ENCODE peak calls at places on chromosomes 11 and 22, in nine cellular contexts. X is AG04450, B is upper lobe of right lung, V is cardiac muscle cell, D is body of pancreas, K is endodermal cell, S is GM06990, N is transverse colon, R is AG04449. M is an unnamed sample.

GRCh38 chr11:31499576-31500178 is 9.7 kb downstream of the IMMP1L start:
- DNase-seq in X (no peak), B (no peak), V (no peak), D (no peak), K (no peak), S (no peak), N (no peak), R (no peak), M (peak)

GRCh38 chr11:131033151-131033651 is 116.9 kb upstream of the SNX19 start:
- DNase-seq in X (peak), B (no peak), V (no peak), D (peak), K (peak), S (no peak), N (no peak), R (peak), M (peak)

GRCh38 chr22:25062378-25063095 is 110.0 kb downstream of the KIAA1671 start:
- DNase-seq in X (no peak), B (no peak), V (no peak), D (peak), K (no peak), S (no peak), N (peak), R (no peak), M (no peak)

GRCh38 chr11:17314232-17314547 is 37.4 kb upstream of the NCR3LG1 start:
- DNase-seq in X (peak), B (no peak), V (peak), D (no peak), K (no peak), S (no peak), N (no peak), R (peak), M (peak)

GRCh38 chr22:24791362-24791761 is 14.6 kb upstream of the SGSM1 start:
- DNase-seq in X (no peak), B (no peak), V (no peak), D (no peak), K (peak), S (no peak), N (no peak), R (no peak), M (no peak)

GRCh38 chr11:95849087-95849825 is 59.0 kb downstream of the CEP57 start:
- DNase-seq in X (no peak), B (no peak), V (peak), D (peak), K (peak), S (no peak), N (peak), R (no peak), M (peak)

GRCh38 chr11:69186316-69187266 is 30.9 kb downstream of the SMIM38 start:
- DNase-seq in X (no peak), B (no peak), V (no peak), D (no peak), K (no peak), S (no peak), N (no peak), R (no peak), M (no peak)

GRCh38 chr11:128956401-128957203 is 13.9 kb upstream of the TP53AIP1 start:
- DNase-seq in X (peak), B (no peak), V (peak), D (peak), K (peak), S (no peak), N (peak), R (peak), M (peak)

GRCh38 chr22:24775769-24776492 is 1.4 kb upstream of the PIWIL3 start:
- DNase-seq in X (no peak), B (no peak), V (no peak), D (no peak), K (no peak), S (no peak), N (no peak), R (no peak), M (no peak)

GRCh38 chr11:135073444-135073843 is 661.4 kb upstream of the B3GAT1 start:
- DNase-seq in X (no peak), B (no peak), V (no peak), D (no peak), K (no peak), S (no peak), N (no peak), R (no peak), M (no peak)

GRCh38 chr11:132054822-132055221 is 684.4 kb downstream of the NTM start:
- DNase-seq in X (peak), B (no peak), V (no peak), D (no peak), K (no peak), S (no peak), N (no peak), R (peak), M (peak)

GRCh38 chr11:22976146-22976545 is 115.9 kb upstream of the CCDC179 start:
- DNase-seq in X (peak), B (no peak), V (no peak), D (peak), K (no peak), S (no peak), N (no peak), R (peak), M (peak)

GRCh38 chr11:123694551-123694950 is 40.1 kb upstream of the SCN3B start:
- DNase-seq in X (no peak), B (no peak), V (no peak), D (no peak), K (no peak), S (no peak), N (no peak), R (no peak), M (no peak)

GRCh38 chr11:305834-306211 is 1.8 kb upstream of the IFITM2 start:
- DNase-seq in X (no peak), B (no peak), V (no peak), D (no peak), K (no peak), S (no peak), N (no peak), R (no peak), M (no peak)

DNA sequence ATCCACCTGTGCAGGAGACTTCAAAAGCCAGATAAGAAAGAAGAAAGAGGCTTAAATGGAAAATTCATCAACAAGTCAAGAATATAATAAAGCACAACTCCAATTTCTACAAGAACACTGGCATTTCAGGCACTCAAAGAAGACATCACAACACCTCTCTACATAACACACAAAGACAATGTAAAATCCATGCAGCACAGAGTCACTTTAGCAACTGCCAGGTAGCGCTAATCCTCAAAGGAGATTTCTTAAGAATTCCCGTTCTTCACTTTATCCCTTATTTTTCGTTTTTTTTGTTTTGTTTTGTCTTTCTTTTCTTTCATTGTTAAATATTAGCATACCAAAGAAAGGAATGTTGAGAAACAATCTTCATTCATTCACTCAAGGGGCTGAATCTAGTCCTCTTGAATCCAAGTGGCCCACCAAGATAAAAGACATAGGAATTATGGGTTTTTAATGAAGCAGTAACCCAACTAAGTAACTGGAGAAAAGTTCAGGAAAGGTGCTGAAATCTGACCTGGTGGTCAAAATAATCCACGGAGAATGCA is 95.0 kb downstream of the CADM1 start:
- DNase-seq in X (no peak), B (no peak), V (no peak), D (no peak), K (no peak), S (no peak), N (no peak), R (no peak), M (no peak)
- H3K4me3 ChIP-seq in X (no peak), B (no peak), V (no peak), D (no peak), K (no peak), S (no peak), N (no peak), R (no peak), M (no peak)

DNA sequence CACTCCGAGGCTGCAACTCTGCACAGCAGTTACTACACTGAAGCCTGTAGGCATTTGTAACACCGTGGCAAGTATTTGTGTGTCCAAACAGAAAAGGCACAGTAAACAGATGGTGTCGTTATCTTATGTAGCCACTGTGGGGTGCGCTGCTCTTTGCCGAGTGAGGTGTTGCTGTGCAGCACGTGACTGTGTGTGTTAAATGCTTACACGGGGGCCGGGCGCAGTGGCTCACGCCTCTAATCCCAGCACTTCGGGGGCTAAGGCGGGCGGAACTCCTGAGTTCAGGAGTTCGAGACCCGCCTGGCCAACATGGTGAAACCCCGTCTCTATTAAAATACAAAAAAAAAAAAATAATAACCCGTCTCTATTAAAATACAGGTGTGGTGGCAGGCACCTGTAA is 11.5 kb downstream of the ZBED4 start:
- DNase-seq in X (no peak), B (peak), V (no peak), D (no peak), K (no peak), S (no peak), N (peak), R (no peak), M (no peak)
- H3K4me3 ChIP-seq in X (no peak), B (no peak), V (no peak), D (no peak), K (no peak), S (no peak), N (no peak), R (no peak), M (no peak)

GRCh38 chr11:15861256-15861655 is 495.1 kb downstream of the SOX6 start:
- DNase-seq in X (no peak), B (no peak), V (no peak), D (no peak), K (no peak), S (no peak), N (no peak), R (no peak), M (no peak)
- H3K4me3 ChIP-seq in X (no peak), B (no peak), V (no peak), D (no peak), K (no peak), S (no peak), N (no peak), R (no peak), M (no peak)

DNA sequence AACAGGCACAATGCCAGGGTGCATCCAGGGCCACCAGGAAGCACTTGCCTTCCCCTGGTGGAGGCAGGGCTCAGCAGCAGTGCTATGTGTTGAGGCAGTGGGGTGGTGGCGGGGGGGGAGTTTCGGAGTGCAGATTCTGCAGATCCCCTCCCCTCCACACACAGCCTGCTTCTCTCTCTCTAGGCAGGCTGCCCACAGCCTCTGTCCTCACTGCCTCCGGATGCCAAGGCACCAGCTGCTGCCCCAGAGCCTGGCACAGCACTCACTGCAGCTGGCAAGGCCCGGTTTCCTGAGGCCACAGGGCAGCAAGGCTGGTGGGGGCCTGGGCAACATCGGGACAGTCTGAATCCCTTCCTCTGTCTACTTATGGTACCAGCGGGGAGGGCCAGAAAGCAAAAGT is 35.8 kb downstream of the NRXN2 start:
- DNase-seq in X (no peak), B (peak), V (no peak), D (peak), K (no peak), S (no peak), N (no peak), R (no peak), M (no peak)
- H3K4me3 ChIP-seq in X (no peak), B (no peak), V (no peak), D (no peak), K (no peak), S (no peak), N (no peak), R (no peak), M (no peak)

GRCh38 chr11:2300936-2301630 is 635 bp downstream of the C11orf21 start:
- DNase-seq in X (no peak), B (peak), V (no peak), D (no peak), K (no peak), S (no peak), N (no peak), R (no peak), M (no peak)

GRCh38 chr11:2300290-2300935 is 1.3 kb downstream of the C11orf21 start:
- DNase-seq in X (no peak), B (peak), V (no peak), D (no peak), K (no peak), S (no peak), N (no peak), R (no peak), M (no peak)

GRCh38 chr11:2298131-2298794 is 3.5 kb downstream of the C11orf21 start:
- DNase-seq in X (no peak), B (peak), V (no peak), D (no peak), K (peak), S (no peak), N (no peak), R (no peak), M (no peak)

GRCh38 chr11:2298795-2299747 is 2.6 kb downstream of the C11orf21 start:
- DNase-seq in X (no peak), B (peak), V (peak), D (peak), K (peak), S (no peak), N (peak), R (no peak), M (no peak)

GRCh38 chr11:2299773-2300172 is 1.9 kb downstream of the C11orf21 start:
- DNase-seq in X (no peak), B (no peak), V (no peak), D (no peak), K (peak), S (no peak), N (no peak), R (no peak), M (no peak)
- H3K4me3 ChIP-seq in X (no peak), B (no peak), V (no peak), D (no peak), K (no peak), S (no peak), N (no peak), R (no peak), M (no peak)

GRCh38 chr22:49724893-49725489 is 102.7 kb downstream of the BRD1 start:
- DNase-seq in X (no peak), B (peak), V (peak), D (peak), K (peak), S (peak), N (peak), R (no peak), M (no peak)
- H3K4me3 ChIP-seq in X (no peak), B (peak), V (no peak), D (no peak), K (no peak), S (peak), N (peak), R (no peak), M (no peak)

DNA sequence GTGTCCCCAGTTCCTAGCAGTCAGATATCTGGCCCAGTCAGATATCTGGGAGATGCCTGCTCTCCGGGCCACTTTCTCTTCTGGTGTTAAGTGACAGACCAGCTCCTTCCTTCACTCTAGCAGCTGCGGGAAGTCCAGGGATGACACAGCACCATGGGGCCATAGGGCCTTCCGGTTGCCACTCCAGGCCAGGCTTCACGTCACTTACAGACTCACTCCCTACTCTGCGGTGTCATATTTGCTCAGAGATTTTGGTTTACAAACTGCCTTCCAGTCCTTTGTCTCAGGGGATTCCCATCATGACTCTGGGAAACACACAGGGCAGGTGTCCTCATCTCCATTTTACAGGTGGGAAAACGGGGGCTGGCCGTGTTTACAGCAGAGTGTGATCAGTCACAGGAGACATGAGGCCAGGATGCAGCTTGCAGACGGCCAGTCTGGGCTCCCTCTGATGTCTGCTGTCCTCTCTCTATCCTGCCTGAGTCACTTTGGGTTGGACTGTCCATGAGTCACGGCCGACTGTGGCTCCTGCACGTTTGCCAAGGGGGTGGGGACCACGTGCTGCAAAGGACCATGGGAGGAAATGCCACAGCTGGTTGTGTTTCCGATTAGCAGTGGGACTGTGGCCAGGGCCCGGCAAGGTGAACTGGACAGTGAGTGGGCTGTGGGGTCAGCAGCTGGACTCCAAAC is 8.2 kb upstream of the TBC1D22A start:
- DNase-seq in X (peak), B (peak), V (no peak), D (peak), K (no peak), S (no peak), N (peak), R (peak), M (peak)
- H3K4me3 ChIP-seq in X (peak), B (peak), V (no peak), D (no peak), K (no peak), S (no peak), N (no peak), R (no peak), M (peak)

GRCh38 chr22:42644422-42645340 is 4.3 kb upstream of the ATP5MGL start:
- DNase-seq in X (no peak), B (peak), V (no peak), D (peak), K (peak), S (no peak), N (peak), R (no peak), M (no peak)

GRCh38 chr22:42646569-42647525 is 2.3 kb downstream of the CYB5R3 start:
- DNase-seq in X (no peak), B (peak), V (peak), D (peak), K (no peak), S (no peak), N (peak), R (no peak), M (no peak)

GRCh38 chr22:42645938-42646568 is 3.1 kb downstream of the CYB5R3 start:
- DNase-seq in X (no peak), B (no peak), V (no peak), D (peak), K (peak), S (no peak), N (peak), R (no peak), M (no peak)

GRCh38 chr22:42643632-42644421 is 3.4 kb upstream of the ATP5MGL start:
- DNase-seq in X (no peak), B (no peak), V (no peak), D (no peak), K (no peak), S (no peak), N (no peak), R (no peak), M (no peak)

DNA sequence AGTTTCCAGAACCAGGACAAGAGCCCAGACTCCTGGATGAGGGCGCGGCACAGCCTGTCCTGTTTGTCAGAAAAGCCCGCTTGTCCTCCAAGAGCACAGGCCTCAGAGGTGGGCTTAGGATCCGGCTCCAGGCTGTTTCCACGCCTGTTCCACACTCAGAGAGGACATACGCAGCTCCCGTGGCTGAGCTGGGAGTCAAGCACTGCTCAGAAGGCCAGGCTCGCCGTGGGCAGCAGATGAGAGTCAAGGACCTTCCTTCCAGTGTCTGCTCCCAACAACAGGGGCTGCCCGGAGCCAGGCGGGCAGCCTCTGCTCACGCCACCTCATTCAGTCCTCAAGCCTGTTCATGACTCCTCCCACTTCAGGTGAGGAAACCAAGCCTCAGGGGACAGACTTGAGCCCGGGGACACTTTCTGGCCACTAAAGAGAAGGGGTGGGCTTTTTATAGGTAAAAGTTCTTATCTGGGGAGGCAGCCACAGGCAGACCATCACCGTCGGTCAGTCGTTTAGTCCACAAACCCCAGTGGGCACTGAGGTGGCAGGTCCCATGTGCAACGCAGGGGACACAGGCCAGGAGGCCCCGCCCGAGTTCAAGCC is 3.8 kb downstream of the CYB5R3 start:
- DNase-seq in X (no peak), B (peak), V (no peak), D (no peak), K (no peak), S (no peak), N (no peak), R (no peak), M (no peak)
- H3K4me3 ChIP-seq in X (no peak), B (peak), V (no peak), D (no peak), K (no peak), S (no peak), N (peak), R (peak), M (no peak)

M was measured in HFF-Myc.